ENCODE peak calls at places on chromosome 18, in five cellular contexts. U is stomach, G is uterus, N is AG04450, B is sigmoid colon. O is an unnamed sample. For H3K9me3, the result is how much of the 10 kb centered on the place peaks cover.

GRCh38 chr18:57077786-57078552 is 68.9 kb upstream of the BOD1L2 start:
- DNase-seq in G (no peak), N (no peak), U (no peak), B (no peak), O (no peak)

GRCh38 chr18:42052137-42052708 is 97.2 kb downstream of the PIK3C3 start:
- DNase-seq in U (no peak), B (no peak), N (no peak), G (no peak), O (no peak)

GRCh38 chr18:30889582-30890301 is 152.8 kb downstream of the DSC3 start:
- DNase-seq in U (no peak), B (no peak), G (no peak), N (no peak), O (no peak)

GRCh38 chr18:2848879-2849254 is 2.1 kb downstream of the EMILIN2 start:
- DNase-seq in B (peak), U (no peak), N (no peak), G (no peak), O (no peak)

GRCh38 chr18:13379930-13380665 is 161.5 kb downstream of the LDLRAD4 start:
- DNase-seq in G (no peak), U (no peak), B (peak), N (no peak), O (no peak)

GRCh38 chr18:36058674-36059073 is 8.7 kb downstream of the RPRD1A start:
- DNase-seq in U (no peak), N (no peak), B (no peak), G (no peak), O (no peak)

GRCh38 chr18:12384261-12384660 is 7.2 kb upstream of the AFG3L2 start:
- DNase-seq in G (no peak), U (no peak), N (no peak), B (no peak), O (no peak)

GRCh38 chr18:765764-766549 is 46.1 kb downstream of the YES1 start:
- DNase-seq in B (no peak), U (peak), N (no peak), G (no peak), O (no peak)

GRCh38 chr18:36302676-36303075 is 5.2 kb downstream of the FHOD3 start:
- DNase-seq in N (no peak), B (no peak), U (no peak), G (no peak), O (no peak)

GRCh38 chr18:50619833-50620232 is 59.9 kb downstream of the MAPK4 start:
- DNase-seq in U (no peak), N (no peak), G (no peak), B (no peak), O (no peak)

GRCh38 chr18:59629894-59630293 is 67.3 kb downstream of the CCBE1 start:
- DNase-seq in G (peak), U (no peak), B (peak), N (no peak), O (no peak)

GRCh38 chr18:25233582-25234362 is 118.2 kb downstream of the ZNF521 start:
- DNase-seq in N (no peak), G (no peak), B (no peak), U (no peak), O (no peak)

GRCh38 chr18:48991299-48992055 is 40.7 kb upstream of the SMAD7 start:
- DNase-seq in N (no peak), U (no peak), G (no peak), B (no peak), O (no peak)

GRCh38 chr18:39105095-39105494 is 1539.5 kb upstream of the CELF4 start:
- DNase-seq in N (no peak), G (no peak), U (no peak), B (no peak), O (no peak)

GRCh38 chr18:39435209-39435608 is 1869.6 kb upstream of the CELF4 start:
- DNase-seq in N (no peak), U (no peak), B (no peak), G (no peak), O (no peak)

GRCh38 chr18:5668087-5668715 is 124.4 kb upstream of the EPB41L3 start:
- DNase-seq in G (no peak), N (no peak), U (no peak), B (no peak), O (no peak)

GRCh38 chr18:55485666-55486065 is 102.3 kb downstream of the TCF4 start:
- DNase-seq in U (no peak), N (no peak), B (no peak), G (no peak), O (no peak)

GRCh38 chr18:3816601-3817363 is 366.8 kb downstream of the TGIF1 start:
- DNase-seq in N (peak), G (peak), B (no peak), U (no peak), O (no peak)

GRCh38 chr18:28045176-28045810 is 131.6 kb downstream of the CDH2 start:
- DNase-seq in B (no peak), N (peak), G (no peak), U (no peak), O (no peak)

GRCh38 chr18:79423211-79424007 is 27.7 kb downstream of the NFATC1 start:
- DNase-seq in B (no peak), N (no peak), G (peak), U (no peak), O (no peak)

GRCh38 chr18:79421275-79421857 is 25.6 kb downstream of the NFATC1 start:
- DNase-seq in U (no peak), B (no peak), N (no peak), G (no peak), O (no peak)

GRCh38 chr18:79422783-79423165 is 27.0 kb downstream of the NFATC1 start:
- DNase-seq in U (no peak), B (no peak), N (no peak), G (no peak), O (no peak)

GRCh38 chr18:79424008-79424565 is 28.4 kb downstream of the NFATC1 start:
- DNase-seq in B (peak), G (peak), N (no peak), U (no peak), O (no peak)

GRCh38 chr18:79422022-79422782 is 26.5 kb downstream of the NFATC1 start:
- DNase-seq in B (no peak), G (no peak), U (no peak), N (no peak), O (no peak)
- H3K9me3 ChIP-seq in B (under half), G (under half), U (under half), N (under half), O (under half)

DNA sequence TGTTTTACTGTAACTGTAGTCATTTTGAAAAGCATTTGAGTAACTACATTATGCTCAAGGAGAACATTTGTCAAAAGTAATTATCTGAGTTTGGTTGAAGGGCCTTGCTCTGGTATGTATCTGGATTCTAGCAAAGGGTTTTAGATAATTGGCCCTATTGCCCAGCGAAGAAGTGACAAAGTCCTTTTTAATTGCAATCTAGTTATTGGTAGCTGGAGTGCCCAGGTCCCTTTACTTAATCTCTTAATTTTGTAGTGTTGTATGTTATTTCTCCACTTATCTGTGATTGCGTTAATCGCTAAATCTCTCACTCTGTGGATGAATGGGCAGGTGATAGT is 1.8 kb downstream of the ASXL3 start:
- DNase-seq in U (no peak), B (no peak), G (no peak), N (no peak), O (no peak)
- H3K4me3 ChIP-seq in U (peak), B (peak), G (peak), N (no peak), O (no peak)

GRCh38 chr18:51946946-51947345 is 393.1 kb upstream of the DCC start:
- DNase-seq in G (no peak), B (no peak), N (no peak), U (no peak), O (no peak)
- TF ChIP-seq CTCF in G (no peak), B (no peak), N (no peak), U (no peak), O (no peak)

GRCh38 chr18:79935925-79936324 is 15.5 kb downstream of the SLC66A2 start:
- DNase-seq in N (no peak), B (peak), G (no peak), U (no peak), O (peak)

GRCh38 chr18:79935098-79935480 is 16.4 kb downstream of the SLC66A2 start:
- DNase-seq in U (no peak), G (peak), N (no peak), B (peak), O (peak)

GRCh38 chr18:79935499-79935898 is 16.0 kb downstream of the SLC66A2 start:
- DNase-seq in U (no peak), G (no peak), B (peak), N (no peak), O (no peak)

GRCh38 chr18:79933765-79934164 is 17.7 kb downstream of the SLC66A2 start:
- DNase-seq in N (no peak), B (peak), G (peak), U (no peak), O (peak)

GRCh38 chr18:79934311-79935097 is 16.9 kb downstream of the SLC66A2 start:
- DNase-seq in G (peak), U (no peak), N (no peak), B (peak), O (no peak)
- H3K9me3 ChIP-seq in G (under half), U (under half), N (under half), B (under half), O (under half)

GRCh38 chr18:9016819-9017169 is 85.7 kb upstream of the NDUFV2 start:
- DNase-seq in B (no peak), G (no peak), N (no peak), U (no peak), O (no peak)
- H3K4me3 ChIP-seq in B (peak), G (no peak), N (peak), U (peak), O (peak)

GRCh38 chr18:52670903-52671302 is 330.9 kb downstream of the DCC start:
- DNase-seq in N (no peak), U (no peak), G (no peak), B (no peak), O (no peak)
- TF ChIP-seq CTCF in N (peak), U (no peak), G (no peak), B (no peak), O (no peak)

GRCh38 chr18:43982582-43982981 is 698.1 kb upstream of the SETBP1 start:
- DNase-seq in B (no peak), G (no peak), U (no peak), N (no peak), O (no peak)
- H3K9me3 ChIP-seq in B (under half), G (under half), U (under half), N (under half), O (under half)

O was measured in breast epithelium.